ENCODE peak calls at places on chromosomes 4 and X, in five cellular contexts. X is AG04449, B is RWPE1, O is fibroblast of lung, K is GM23338. S is an unnamed sample.

GRCh38 chr4:78766650-78767049 is 9.5 kb upstream of the BMP2K start:
- DNase-seq in X (no peak), B (no peak), O (no peak), K (no peak), S (no peak)

GRCh38 chr4:176319704-176320339 is at the start of gene SPCS3:
- DNase-seq in X (peak), B (peak), O (peak), K (peak), S (peak)

GRCh38 chr4:123877561-123877960 is 481.0 kb downstream of the SPRY1 start:
- DNase-seq in X (no peak), B (no peak), O (no peak), K (no peak), S (no peak)

GRCh38 chrX:20016618-20016945 is 25.7 kb upstream of the BCLAF3 start:
- DNase-seq in X (no peak), B (no peak), O (no peak), K (no peak), S (no peak)

GRCh38 chrX:14902536-14902935 is 29.3 kb downstream of the MOSPD2 start:
- DNase-seq in X (no peak), B (no peak), O (no peak), K (no peak), S (no peak)

GRCh38 chr4:55948726-55949479 is at the start of gene CEP135:
- DNase-seq in X (no peak), B (peak), O (peak), K (peak), S (peak)

GRCh38 chr4:147513051-147513450 is 32.2 kb downstream of the EDNRA start:
- DNase-seq in X (no peak), B (no peak), O (no peak), K (no peak), S (no peak)

GRCh38 chr4:55269970-55270369 is 76.1 kb upstream of the SRD5A3 start:
- DNase-seq in X (no peak), B (no peak), O (no peak), K (no peak), S (no peak)

GRCh38 chr4:88104902-88105610 is 53.4 kb downstream of the ABCG2 start:
- DNase-seq in X (peak), B (peak), O (peak), K (no peak), S (no peak)

GRCh38 chrX:155333701-155334100 is 713 bp downstream of the CLIC2 start:
- DNase-seq in X (no peak), B (no peak), O (no peak), K (no peak), S (no peak)

GRCh38 chrX:86805241-86805640 is 657.0 kb downstream of the DACH2 start:
- DNase-seq in X (no peak), B (no peak), O (no peak), K (peak), S (peak)

GRCh38 chr4:174631901-174632758 is 109.8 kb upstream of the HPGD start:
- DNase-seq in X (no peak), B (peak), O (peak), K (peak), S (no peak)
- TF ChIP-seq CTCF in X (peak), B (peak), O (peak), K (peak), S (peak)

GRCh38 chr4:156959298-156959702 is 12.3 kb downstream of the PDGFC start:
- DNase-seq in X (peak), B (no peak), O (peak), K (no peak), S (no peak)
- TF ChIP-seq CTCF in X (no peak), B (no peak), O (no peak), K (no peak), S (no peak)

DNA sequence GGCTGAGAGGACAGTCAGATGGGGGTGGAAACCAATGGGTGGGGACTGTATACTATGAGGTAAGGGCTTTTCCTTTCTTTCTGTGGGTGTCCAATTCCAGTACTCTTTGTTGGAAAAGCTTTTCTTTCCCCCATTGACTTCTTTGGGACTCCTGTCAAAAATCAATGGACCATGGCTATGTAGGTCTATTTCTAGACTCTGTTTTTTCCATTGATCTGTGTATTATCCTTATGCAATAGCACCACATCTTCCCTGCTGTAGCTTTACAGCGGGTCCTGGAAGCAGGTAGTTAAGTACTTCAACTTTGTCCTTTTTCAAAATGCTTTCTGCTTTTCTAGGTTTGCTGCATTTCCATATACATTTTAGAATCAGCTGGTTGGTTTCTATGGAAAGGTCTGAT is 11.8 kb upstream of the CPLX1 start:
- DNase-seq in X (no peak), B (no peak), O (no peak), K (no peak), S (no peak)
- TF ChIP-seq CTCF in X (no peak), B (no peak), O (no peak), K (no peak), S (no peak)

GRCh38 chr4:40507977-40508376 is 121.7 kb downstream of the RBM47 start:
- DNase-seq in X (no peak), B (no peak), O (peak), K (peak), S (no peak)
- TF ChIP-seq CTCF in X (no peak), B (no peak), O (peak), K (peak), S (no peak)

DNA sequence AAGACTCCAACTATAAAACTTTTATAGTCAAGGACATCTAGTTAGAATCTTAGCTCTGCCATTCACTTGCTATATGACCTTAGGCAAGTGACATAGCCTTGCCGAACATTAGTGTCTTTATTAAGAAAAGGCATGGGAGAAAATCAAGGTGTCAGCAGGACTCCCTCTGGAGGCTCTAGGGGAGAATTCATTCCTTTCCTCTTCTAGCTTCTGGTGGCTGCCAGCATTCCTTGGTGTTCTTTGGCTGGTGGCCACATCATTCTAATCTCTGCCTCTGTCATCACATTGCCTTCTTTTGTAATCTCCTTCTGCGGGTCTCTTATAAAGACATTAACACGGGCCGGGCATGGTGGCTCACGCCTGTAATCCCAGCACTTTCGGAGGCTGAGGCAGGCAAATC is 99.8 kb downstream of the PPP1R2C start:
- DNase-seq in X (no peak), B (no peak), O (no peak), K (peak), S (no peak)
- TF ChIP-seq CTCF in X (no peak), B (no peak), O (no peak), K (no peak), S (no peak)

GRCh38 chr4:89800012-89800516 is 36.9 kb downstream of the SNCA start:
- DNase-seq in X (no peak), B (peak), O (peak), K (no peak), S (no peak)
- TF ChIP-seq CTCF in X (no peak), B (no peak), O (no peak), K (no peak), S (no peak)

DNA sequence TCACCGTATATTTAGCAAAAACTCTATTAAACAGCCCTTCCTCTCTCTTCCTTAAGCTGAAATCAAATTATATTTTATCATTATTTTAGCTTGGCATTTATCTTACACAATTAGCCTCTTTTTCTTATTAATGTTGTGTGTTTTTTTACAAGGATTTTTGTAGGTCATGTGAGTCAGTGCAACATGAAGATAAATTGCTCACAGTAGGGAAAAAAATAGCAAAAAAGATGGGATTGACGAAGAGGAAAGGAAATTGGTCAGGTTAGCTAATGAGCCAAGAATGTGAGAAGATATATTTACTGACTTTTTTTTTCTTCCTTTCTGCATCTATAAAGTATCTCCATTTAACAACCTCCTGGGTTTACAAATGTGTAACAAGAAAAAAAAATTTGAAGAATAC is 2412.6 kb downstream of the ARAP2 start:
- DNase-seq in X (no peak), B (no peak), O (no peak), K (no peak), S (no peak)
- TF ChIP-seq CTCF in X (no peak), B (no peak), O (no peak), K (no peak), S (no peak)

DNA sequence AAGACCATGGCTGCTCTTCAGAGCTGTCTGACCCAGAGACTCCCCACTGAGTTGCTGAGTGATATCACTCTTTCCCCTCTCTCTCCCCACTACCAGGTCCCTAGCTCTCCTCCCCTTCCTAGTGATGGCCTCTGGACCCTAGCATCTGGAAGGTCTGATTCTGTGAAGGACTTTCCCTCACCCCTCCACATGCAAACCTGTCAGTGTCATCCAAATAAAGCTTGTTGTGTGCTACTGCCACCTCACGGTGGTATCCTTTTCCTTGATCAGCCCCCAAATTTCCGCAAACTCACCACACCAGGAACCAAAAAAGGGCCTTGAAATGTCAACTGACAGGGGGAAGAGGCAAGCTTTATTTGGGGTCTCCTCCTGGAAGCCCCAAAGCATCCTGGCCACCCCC is 500.2 kb downstream of the IDS start:
- DNase-seq in X (no peak), B (no peak), O (no peak), K (peak), S (peak)
- TF ChIP-seq CTCF in X (no peak), B (no peak), O (no peak), K (peak), S (no peak)